ENCODE peak calls at places on chromosomes 3 and 15, in five cellular contexts. One of them, this sample, is unnamed. For H3K4me1, the result is how much of the 10 kb centered on the place peaks cover.

GRCh38 chr15:97036301-97036700 is 705.8 kb downstream of the NR2F2 start:
- DNase-seq in endothelial cell of umbilical vein: peak
- DNase-seq in hepatocyte: no peak
- DNase-seq in neural progenitor cell: no peak
- DNase-seq in H1: no peak
- DNase-seq in this sample: no peak

GRCh38 chr3:150249776-150250175 is 158.3 kb upstream of the TSC22D2 start:
- DNase-seq in hepatocyte: no peak
- DNase-seq in neural progenitor cell: no peak
- DNase-seq in H1: no peak
- DNase-seq in endothelial cell of umbilical vein: no peak
- DNase-seq in this sample: no peak

GRCh38 chr3:72520690-72521308 is 327.4 kb downstream of the SHQ1 start:
- DNase-seq in endothelial cell of umbilical vein: no peak
- DNase-seq in hepatocyte: peak
- DNase-seq in neural progenitor cell: no peak
- DNase-seq in H1: no peak
- DNase-seq in this sample: no peak

GRCh38 chr3:130892759-130893239 is 1.1 kb upstream of the ATP2C1 start:
- DNase-seq in H1: no peak
- DNase-seq in hepatocyte: peak
- DNase-seq in neural progenitor cell: peak
- DNase-seq in endothelial cell of umbilical vein: no peak
- DNase-seq in this sample: peak

GRCh38 chr15:72179950-72180581 is 17.5 kb downstream of the GRAMD2A start:
- DNase-seq in hepatocyte: no peak
- DNase-seq in neural progenitor cell: peak
- DNase-seq in H1: no peak
- DNase-seq in endothelial cell of umbilical vein: no peak
- DNase-seq in this sample: no peak

GRCh38 chr3:124625084-124625483 is 105.2 kb upstream of the UMPS start:
- DNase-seq in endothelial cell of umbilical vein: no peak
- DNase-seq in hepatocyte: no peak
- DNase-seq in H1: no peak
- DNase-seq in neural progenitor cell: no peak
- DNase-seq in this sample: no peak

GRCh38 chr15:81069909-81070308 is 64.2 kb upstream of the CFAP161 start:
- DNase-seq in hepatocyte: no peak
- DNase-seq in neural progenitor cell: no peak
- DNase-seq in H1: no peak
- DNase-seq in endothelial cell of umbilical vein: peak
- DNase-seq in this sample: no peak

GRCh38 chr15:67242665-67243064 is 11.8 kb downstream of the AAGAB start:
- DNase-seq in H1: no peak
- DNase-seq in endothelial cell of umbilical vein: peak
- DNase-seq in neural progenitor cell: no peak
- DNase-seq in hepatocyte: peak
- DNase-seq in this sample: peak

GRCh38 chr3:55408193-55408826 is 78.8 kb downstream of the WNT5A start:
- DNase-seq in hepatocyte: no peak
- DNase-seq in endothelial cell of umbilical vein: no peak
- DNase-seq in H1: no peak
- DNase-seq in neural progenitor cell: no peak
- DNase-seq in this sample: no peak

GRCh38 chr15:83287541-83288027 is 3.1 kb upstream of the BNC1 start:
- DNase-seq in hepatocyte: no peak
- DNase-seq in endothelial cell of umbilical vein: peak
- DNase-seq in H1: no peak
- DNase-seq in neural progenitor cell: no peak
- DNase-seq in this sample: no peak

GRCh38 chr3:138945646-138946553 is 1.0 kb downstream of the FOXL2 start:
- DNase-seq in neural progenitor cell: peak
- DNase-seq in endothelial cell of umbilical vein: no peak
- DNase-seq in hepatocyte: peak
- DNase-seq in H1: no peak
- DNase-seq in this sample: no peak

GRCh38 chr15:90376789-90377188 is 11.3 kb upstream of the IQGAP1 start:
- DNase-seq in neural progenitor cell: no peak
- DNase-seq in endothelial cell of umbilical vein: peak
- DNase-seq in H1: no peak
- DNase-seq in hepatocyte: no peak
- DNase-seq in this sample: peak

GRCh38 chr15:88476635-88477038 is 9.1 kb downstream of the MRPS11 start:
- DNase-seq in H1: no peak
- DNase-seq in neural progenitor cell: peak
- DNase-seq in hepatocyte: peak
- DNase-seq in endothelial cell of umbilical vein: peak
- DNase-seq in this sample: peak

GRCh38 chr3:66483006-66483928 is 17.6 kb downstream of the LRIG1 start:
- DNase-seq in H1: no peak
- DNase-seq in endothelial cell of umbilical vein: peak
- DNase-seq in hepatocyte: no peak
- DNase-seq in neural progenitor cell: peak
- DNase-seq in this sample: peak

GRCh38 chr3:13750731-13751130 is 129.1 kb downstream of the WNT7A start:
- DNase-seq in hepatocyte: no peak
- DNase-seq in H1: no peak
- DNase-seq in endothelial cell of umbilical vein: no peak
- DNase-seq in neural progenitor cell: no peak
- DNase-seq in this sample: no peak

GRCh38 chr3:133996251-133996661 is 33.5 kb downstream of the SLCO2A1 start:
- DNase-seq in endothelial cell of umbilical vein: no peak
- DNase-seq in hepatocyte: no peak
- DNase-seq in H1: no peak
- DNase-seq in neural progenitor cell: peak
- DNase-seq in this sample: no peak

GRCh38 chr3:30443756-30444673 is 162.4 kb upstream of the TGFBR2 start:
- DNase-seq in hepatocyte: no peak
- DNase-seq in neural progenitor cell: no peak
- DNase-seq in H1: no peak
- DNase-seq in endothelial cell of umbilical vein: peak
- DNase-seq in this sample: no peak

GRCh38 chr3:177646749-177647148 is 449.5 kb upstream of the TBL1XR1 start:
- DNase-seq in neural progenitor cell: no peak
- DNase-seq in H1: no peak
- DNase-seq in endothelial cell of umbilical vein: no peak
- DNase-seq in hepatocyte: no peak
- DNase-seq in this sample: no peak

GRCh38 chr3:120450261-120450913 is 405 bp downstream of the FSTL1 start:
- DNase-seq in H1: no peak
- DNase-seq in endothelial cell of umbilical vein: peak
- DNase-seq in neural progenitor cell: peak
- DNase-seq in hepatocyte: peak
- DNase-seq in this sample: no peak
- TF ChIP-seq EZH2 in H1: no peak
- TF ChIP-seq EZH2 in endothelial cell of umbilical vein: no peak
- TF ChIP-seq EZH2 in neural progenitor cell: no peak
- TF ChIP-seq EZH2 in hepatocyte: no peak
- TF ChIP-seq EZH2 in this sample: no peak

GRCh38 chr3:4520013-4520881 is 27.1 kb downstream of the ITPR1 start:
- DNase-seq in hepatocyte: no peak
- DNase-seq in neural progenitor cell: no peak
- DNase-seq in endothelial cell of umbilical vein: no peak
- DNase-seq in H1: no peak
- DNase-seq in this sample: no peak
- H3K4me1 ChIP-seq in hepatocyte: under half
- H3K4me1 ChIP-seq in neural progenitor cell: under half
- H3K4me1 ChIP-seq in endothelial cell of umbilical vein: under half
- H3K4me1 ChIP-seq in H1: under half
- H3K4me1 ChIP-seq in this sample: under half

GRCh38 chr3:52388933-52389332 is 56.0 kb downstream of the SEMA3G start:
- DNase-seq in hepatocyte: no peak
- DNase-seq in neural progenitor cell: no peak
- DNase-seq in H1: no peak
- DNase-seq in endothelial cell of umbilical vein: no peak
- DNase-seq in this sample: no peak

GRCh38 chr3:52391096-52391495 is 53.8 kb downstream of the SEMA3G start:
- DNase-seq in hepatocyte: no peak
- DNase-seq in neural progenitor cell: no peak
- DNase-seq in H1: no peak
- DNase-seq in endothelial cell of umbilical vein: no peak
- DNase-seq in this sample: no peak

GRCh38 chr3:52385157-52385556 is 59.7 kb downstream of the SEMA3G start:
- DNase-seq in H1: peak
- DNase-seq in hepatocyte: peak
- DNase-seq in endothelial cell of umbilical vein: peak
- DNase-seq in neural progenitor cell: peak
- DNase-seq in this sample: peak

GRCh38 chr3:52387481-52387880 is 57.4 kb downstream of the SEMA3G start:
- DNase-seq in H1: no peak
- DNase-seq in endothelial cell of umbilical vein: no peak
- DNase-seq in hepatocyte: no peak
- DNase-seq in neural progenitor cell: no peak
- DNase-seq in this sample: no peak

GRCh38 chr3:52388348-52388821 is 56.5 kb downstream of the SEMA3G start:
- DNase-seq in hepatocyte: no peak
- DNase-seq in endothelial cell of umbilical vein: no peak
- DNase-seq in H1: peak
- DNase-seq in neural progenitor cell: peak
- DNase-seq in this sample: no peak
- TF ChIP-seq CTCF in hepatocyte: no peak
- TF ChIP-seq CTCF in endothelial cell of umbilical vein: no peak
- TF ChIP-seq CTCF in H1: peak
- TF ChIP-seq CTCF in neural progenitor cell: peak
- TF ChIP-seq CTCF in this sample: no peak

DNA sequence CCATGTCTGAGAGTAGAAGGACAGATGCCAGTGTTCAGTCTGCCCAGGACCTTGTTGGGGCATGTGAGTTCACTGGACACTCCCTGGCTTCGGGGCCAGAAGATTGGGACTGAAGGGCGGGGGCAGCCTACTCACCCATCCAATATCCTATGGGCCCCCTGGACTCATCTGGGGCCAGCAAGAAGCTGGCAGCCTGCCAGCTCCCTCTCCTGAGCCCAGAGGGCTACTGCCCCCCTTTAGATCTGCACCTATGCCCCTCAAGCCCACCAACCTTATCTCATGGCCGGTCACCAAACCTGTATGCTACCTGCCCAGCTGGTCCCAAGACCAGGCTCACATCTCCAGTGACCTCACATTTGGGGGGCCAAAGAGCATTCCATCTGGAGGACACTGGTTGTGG is 8.1 kb downstream of the PTH1R start:
- DNase-seq in neural progenitor cell: no peak
- DNase-seq in H1: no peak
- DNase-seq in hepatocyte: no peak
- DNase-seq in endothelial cell of umbilical vein: no peak
- DNase-seq in this sample: no peak
- TF ChIP-seq EZH2 in neural progenitor cell: no peak
- TF ChIP-seq EZH2 in H1: no peak
- TF ChIP-seq EZH2 in hepatocyte: no peak
- TF ChIP-seq EZH2 in endothelial cell of umbilical vein: no peak
- TF ChIP-seq EZH2 in this sample: no peak

DNA sequence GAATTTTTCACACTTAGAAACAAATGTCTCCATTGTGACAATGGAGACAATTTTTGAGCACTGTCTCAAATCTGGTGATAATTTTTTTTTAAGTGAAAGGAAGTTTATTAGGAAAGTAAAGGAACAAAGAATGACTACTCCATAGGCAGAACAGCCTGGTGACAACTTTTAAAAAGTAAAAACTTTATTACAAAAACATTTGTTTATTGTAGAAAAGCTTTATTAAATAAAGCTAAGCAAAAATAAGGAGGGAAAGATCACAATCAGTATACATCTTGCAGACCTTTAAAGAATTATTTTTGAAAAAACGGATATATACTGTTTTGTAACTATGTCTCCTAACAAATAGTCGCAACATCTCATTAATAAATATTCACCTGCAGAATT is 688 bp upstream of the OXSM start:
- DNase-seq in neural progenitor cell: no peak
- DNase-seq in hepatocyte: no peak
- DNase-seq in H1: no peak
- DNase-seq in endothelial cell of umbilical vein: no peak
- DNase-seq in this sample: no peak
- H3K4me1 ChIP-seq in neural progenitor cell: under half
- H3K4me1 ChIP-seq in hepatocyte: under half
- H3K4me1 ChIP-seq in H1: under half
- H3K4me1 ChIP-seq in endothelial cell of umbilical vein: under half
- H3K4me1 ChIP-seq in this sample: under half

GRCh38 chr3:153289334-153289808 is 127.3 kb downstream of the RAP2B start:
- DNase-seq in H1: no peak
- DNase-seq in hepatocyte: no peak
- DNase-seq in endothelial cell of umbilical vein: no peak
- DNase-seq in neural progenitor cell: no peak
- DNase-seq in this sample: peak

GRCh38 chr3:153291052-153291689 is 129.1 kb downstream of the RAP2B start:
- DNase-seq in endothelial cell of umbilical vein: peak
- DNase-seq in neural progenitor cell: peak
- DNase-seq in H1: peak
- DNase-seq in hepatocyte: peak
- DNase-seq in this sample: peak

GRCh38 chr3:153293222-153293621 is 131.2 kb downstream of the RAP2B start:
- DNase-seq in hepatocyte: no peak
- DNase-seq in endothelial cell of umbilical vein: no peak
- DNase-seq in H1: no peak
- DNase-seq in neural progenitor cell: no peak
- DNase-seq in this sample: no peak

GRCh38 chr3:153287017-153287416 is 125.0 kb downstream of the RAP2B start:
- DNase-seq in hepatocyte: no peak
- DNase-seq in neural progenitor cell: no peak
- DNase-seq in H1: no peak
- DNase-seq in endothelial cell of umbilical vein: no peak
- DNase-seq in this sample: no peak

GRCh38 chr3:153290278-153291015 is 128.4 kb downstream of the RAP2B start:
- DNase-seq in hepatocyte: no peak
- DNase-seq in H1: no peak
- DNase-seq in endothelial cell of umbilical vein: peak
- DNase-seq in neural progenitor cell: no peak
- DNase-seq in this sample: peak
- TF ChIP-seq CTCF in hepatocyte: peak
- TF ChIP-seq CTCF in H1: no peak
- TF ChIP-seq CTCF in endothelial cell of umbilical vein: peak
- TF ChIP-seq CTCF in neural progenitor cell: no peak
- TF ChIP-seq CTCF in this sample: peak

DNA sequence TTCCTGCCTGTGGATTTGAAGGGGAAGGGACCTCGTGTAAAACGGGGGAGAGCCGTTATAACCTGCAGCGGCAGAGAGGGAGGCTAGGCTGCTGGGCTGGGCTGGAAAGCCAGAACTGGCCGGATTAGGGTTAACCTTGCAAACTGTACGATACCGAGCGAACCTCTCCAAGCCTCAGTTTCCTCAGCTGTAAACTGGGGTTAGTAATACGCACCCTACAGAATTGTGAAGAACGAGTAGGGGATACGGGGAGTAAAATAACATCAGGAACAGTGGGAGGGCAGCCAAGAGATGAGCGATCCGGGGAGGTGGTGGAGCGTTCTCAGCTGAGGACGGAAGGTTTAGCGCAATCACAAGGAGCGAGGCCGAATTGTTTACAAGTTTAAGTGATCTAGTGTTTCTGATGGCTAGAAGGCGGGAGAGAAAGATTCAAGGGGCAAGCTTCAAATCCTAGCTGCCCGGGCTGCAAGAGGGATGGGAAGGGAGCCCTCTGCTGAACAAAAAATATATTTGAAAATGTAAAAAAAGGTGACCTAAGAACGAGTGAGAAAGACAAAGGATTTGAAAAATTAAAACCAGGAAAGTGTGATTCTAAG is 768 bp upstream of the SEMA5B start:
- DNase-seq in H1: no peak
- DNase-seq in hepatocyte: peak
- DNase-seq in neural progenitor cell: peak
- DNase-seq in endothelial cell of umbilical vein: peak
- DNase-seq in this sample: peak
- TF ChIP-seq EZH2 in H1: no peak
- TF ChIP-seq EZH2 in hepatocyte: no peak
- TF ChIP-seq EZH2 in neural progenitor cell: no peak
- TF ChIP-seq EZH2 in endothelial cell of umbilical vein: no peak
- TF ChIP-seq EZH2 in this sample: no peak